ENCODE peak calls at places on chromosomes 16 and 17, in five cellular contexts. One of them, this sample, is unnamed.

GRCh38 chr17:46818319-46818928 is at the start of gene WNT3:
- DNase-seq in ascending aorta: no peak
- DNase-seq in breast epithelium: no peak
- DNase-seq in neural crest cell: no peak
- DNase-seq in A549: no peak
- DNase-seq in this sample: peak

GRCh38 chr16:56360117-56361008 is 65.0 kb downstream of the AMFR start:
- DNase-seq in ascending aorta: no peak
- DNase-seq in A549: no peak
- DNase-seq in breast epithelium: no peak
- DNase-seq in neural crest cell: no peak
- DNase-seq in this sample: no peak

GRCh38 chr17:73292031-73292531 is 19.7 kb downstream of the CDC42EP4 start:
- DNase-seq in breast epithelium: no peak
- DNase-seq in ascending aorta: peak
- DNase-seq in A549: peak
- DNase-seq in neural crest cell: no peak
- DNase-seq in this sample: no peak

GRCh38 chr17:16988749-16989229 is 16.9 kb upstream of the TNFRSF13B start:
- DNase-seq in breast epithelium: peak
- DNase-seq in ascending aorta: no peak
- DNase-seq in A549: no peak
- DNase-seq in neural crest cell: no peak
- DNase-seq in this sample: no peak

GRCh38 chr16:21301168-21301894 is 23.2 kb upstream of the CRYM start:
- DNase-seq in A549: peak
- DNase-seq in neural crest cell: peak
- DNase-seq in ascending aorta: peak
- DNase-seq in breast epithelium: peak
- DNase-seq in this sample: no peak

GRCh38 chr17:77372444-77373297 is 231.9 kb downstream of the SEC14L1 start:
- DNase-seq in A549: no peak
- DNase-seq in neural crest cell: peak
- DNase-seq in ascending aorta: peak
- DNase-seq in breast epithelium: no peak
- DNase-seq in this sample: no peak

GRCh38 chr16:87800497-87800896 is 34.7 kb upstream of the KLHDC4 start:
- DNase-seq in A549: no peak
- DNase-seq in breast epithelium: no peak
- DNase-seq in neural crest cell: no peak
- DNase-seq in ascending aorta: no peak
- DNase-seq in this sample: no peak

GRCh38 chr16:65121870-65122723 is at the start of gene CDH11:
- DNase-seq in ascending aorta: no peak
- DNase-seq in neural crest cell: peak
- DNase-seq in A549: no peak
- DNase-seq in breast epithelium: no peak
- DNase-seq in this sample: no peak

DNA sequence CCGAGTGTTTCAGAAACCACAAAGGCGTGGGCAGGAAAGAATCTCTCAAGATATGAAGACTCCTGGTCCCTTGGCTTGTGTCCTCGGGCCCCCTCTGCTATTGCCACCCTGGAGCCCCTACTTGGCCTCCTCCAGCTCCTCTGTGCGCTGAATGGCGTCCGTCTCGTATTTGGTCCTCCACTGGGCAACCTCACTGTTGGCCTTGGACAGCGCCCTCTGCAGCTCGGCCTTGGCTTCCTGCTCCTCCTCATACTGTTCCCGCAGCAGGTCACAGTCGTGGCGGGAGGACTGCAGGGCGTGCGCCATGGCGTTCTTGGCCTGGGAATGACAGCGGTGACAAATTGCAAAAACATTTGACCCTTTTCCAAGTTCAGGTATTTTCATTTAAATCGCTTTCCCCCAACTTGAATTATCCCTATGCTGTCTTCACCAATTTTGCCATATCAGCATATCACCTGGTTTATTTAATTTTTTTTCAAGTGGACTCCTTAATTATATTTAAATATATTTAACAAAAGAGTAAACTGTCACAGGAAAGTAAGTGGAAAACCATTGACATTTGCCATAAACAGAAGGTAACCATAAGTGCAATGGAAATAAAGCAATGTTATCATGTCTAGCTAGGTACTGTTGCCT is 59.7 kb downstream of the MYH13 start:
- DNase-seq in breast epithelium: no peak
- DNase-seq in neural crest cell: no peak
- DNase-seq in A549: no peak
- DNase-seq in ascending aorta: no peak
- DNase-seq in this sample: no peak
- TF ChIP-seq CTCF in breast epithelium: no peak
- TF ChIP-seq CTCF in neural crest cell: no peak
- TF ChIP-seq CTCF in A549: no peak
- TF ChIP-seq CTCF in ascending aorta: no peak
- TF ChIP-seq CTCF in this sample: no peak

GRCh38 chr17:55053855-55054254 is 85.3 kb downstream of the STXBP4 start:
- DNase-seq in neural crest cell: no peak
- DNase-seq in A549: peak
- DNase-seq in ascending aorta: no peak
- DNase-seq in breast epithelium: no peak
- DNase-seq in this sample: no peak
- TF ChIP-seq CTCF in neural crest cell: peak
- TF ChIP-seq CTCF in A549: peak
- TF ChIP-seq CTCF in ascending aorta: peak
- TF ChIP-seq CTCF in breast epithelium: no peak
- TF ChIP-seq CTCF in this sample: peak

DNA sequence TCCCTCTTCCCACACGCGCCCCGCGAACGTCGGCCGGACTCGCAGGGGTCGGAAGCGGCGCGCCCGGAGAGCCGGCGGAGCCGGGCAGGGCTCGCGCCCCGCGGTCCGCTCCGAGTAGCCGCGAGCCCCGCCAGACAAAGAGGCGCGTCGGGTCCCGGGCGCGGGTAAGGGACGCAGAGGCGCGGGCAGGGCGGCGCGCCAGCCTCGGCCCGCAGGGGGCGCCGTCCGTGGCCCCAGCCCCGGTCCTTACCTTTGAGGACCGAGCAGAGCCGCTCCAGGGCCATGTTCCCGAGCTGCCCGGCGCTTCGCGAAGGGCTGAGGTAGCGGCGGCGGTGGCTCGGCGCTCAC is 442 bp downstream of the NETO2 start:
- DNase-seq in breast epithelium: no peak
- DNase-seq in A549: peak
- DNase-seq in neural crest cell: peak
- DNase-seq in ascending aorta: no peak
- DNase-seq in this sample: peak
- TF ChIP-seq CTCF in breast epithelium: no peak
- TF ChIP-seq CTCF in A549: peak
- TF ChIP-seq CTCF in neural crest cell: peak
- TF ChIP-seq CTCF in ascending aorta: peak
- TF ChIP-seq CTCF in this sample: peak

DNA sequence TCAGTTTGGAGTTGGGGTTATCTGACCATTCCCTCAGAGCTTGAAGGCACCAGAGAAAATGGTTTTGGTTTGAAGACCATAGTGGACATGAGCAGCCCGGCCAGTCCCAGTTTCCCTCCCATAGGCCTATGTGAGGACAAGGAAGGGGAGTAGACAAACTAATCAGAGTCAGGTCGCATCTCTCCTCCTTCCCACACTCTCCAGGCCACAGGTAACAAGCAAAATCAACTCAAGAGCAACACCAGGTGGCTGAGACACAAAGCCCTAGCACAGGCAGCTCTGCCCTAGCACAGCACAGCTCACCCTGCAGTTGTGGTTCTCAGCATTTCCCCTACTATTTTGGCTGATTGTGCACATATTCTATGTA is 7.2 kb downstream of the SUPT4H1 start:
- DNase-seq in A549: no peak
- DNase-seq in neural crest cell: no peak
- DNase-seq in ascending aorta: no peak
- DNase-seq in breast epithelium: no peak
- DNase-seq in this sample: no peak
- TF ChIP-seq CTCF in A549: no peak
- TF ChIP-seq CTCF in neural crest cell: no peak
- TF ChIP-seq CTCF in ascending aorta: no peak
- TF ChIP-seq CTCF in breast epithelium: no peak
- TF ChIP-seq CTCF in this sample: no peak

DNA sequence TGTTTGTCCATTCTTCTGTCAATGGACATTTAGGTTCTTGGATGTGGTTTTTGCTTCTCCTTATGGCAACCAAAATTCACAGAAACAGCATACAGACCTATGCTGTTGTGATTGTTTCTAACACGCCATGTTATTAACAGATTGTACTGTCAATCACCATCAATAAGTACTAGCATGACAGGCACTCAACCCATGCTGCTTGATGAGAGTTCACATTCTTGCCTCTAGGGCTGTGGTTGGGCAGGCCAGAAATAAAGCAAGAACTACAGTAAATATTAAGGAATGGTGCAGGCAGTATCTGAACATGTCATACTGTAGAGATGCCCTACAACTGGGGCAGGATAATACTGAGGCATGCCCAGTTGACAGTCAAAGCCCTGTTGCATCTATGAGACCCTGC is 171.2 kb upstream of the ZFHX3 start:
- DNase-seq in breast epithelium: no peak
- DNase-seq in ascending aorta: no peak
- DNase-seq in neural crest cell: no peak
- DNase-seq in A549: no peak
- DNase-seq in this sample: no peak
- TF ChIP-seq CTCF in breast epithelium: no peak
- TF ChIP-seq CTCF in ascending aorta: no peak
- TF ChIP-seq CTCF in neural crest cell: peak
- TF ChIP-seq CTCF in A549: no peak
- TF ChIP-seq CTCF in this sample: no peak

DNA sequence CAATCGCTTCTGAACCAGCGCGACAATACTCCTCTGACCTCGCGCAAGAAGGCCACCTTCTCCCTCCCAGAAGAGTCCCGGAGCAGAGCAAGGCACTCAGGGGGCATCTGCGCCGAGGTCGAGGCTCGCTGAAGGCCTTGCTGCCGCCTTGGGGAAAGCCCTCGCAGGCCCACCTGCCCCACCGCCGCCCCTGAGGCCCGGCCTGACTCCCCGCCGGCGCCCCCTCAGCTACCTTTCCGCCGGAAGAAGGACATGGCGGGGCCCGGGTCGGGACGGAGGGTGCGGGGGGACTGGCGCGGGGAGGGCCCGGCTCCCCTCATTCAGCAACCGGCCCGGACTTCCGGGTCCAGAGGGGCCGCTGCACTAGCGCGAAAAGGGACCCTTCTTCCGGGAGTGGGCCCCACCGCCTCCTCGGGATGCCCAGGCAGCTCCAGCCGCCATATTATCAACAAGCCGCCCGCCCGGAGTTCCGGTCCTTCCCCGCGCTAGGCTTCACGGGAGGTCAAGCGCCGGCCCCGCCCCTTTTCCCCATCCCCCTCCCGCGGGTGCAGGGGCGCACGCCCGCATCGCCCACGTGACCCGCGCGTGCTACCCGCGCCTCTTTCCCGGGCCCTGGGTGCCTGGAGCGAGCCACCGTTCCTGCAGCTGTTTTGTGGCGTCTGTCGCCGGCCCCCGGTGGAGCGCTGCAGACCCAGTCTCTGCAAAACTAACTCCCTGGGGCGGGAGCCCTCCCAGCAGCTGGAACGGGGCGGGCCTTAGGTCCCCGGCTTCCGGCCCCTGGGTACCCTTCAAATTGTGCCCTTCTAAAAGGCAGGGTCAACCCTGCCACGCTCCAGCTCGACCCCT is at the start of gene AKAP10:
- DNase-seq in neural crest cell: peak
- DNase-seq in breast epithelium: peak
- DNase-seq in ascending aorta: peak
- DNase-seq in A549: peak
- DNase-seq in this sample: peak
- TF ChIP-seq CTCF in neural crest cell: no peak
- TF ChIP-seq CTCF in breast epithelium: no peak
- TF ChIP-seq CTCF in ascending aorta: no peak
- TF ChIP-seq CTCF in A549: no peak
- TF ChIP-seq CTCF in this sample: no peak

GRCh38 chr16:67481561-67482259 is 753 bp upstream of the ATP6V0D1 start:
- DNase-seq in ascending aorta: no peak
- DNase-seq in A549: no peak
- DNase-seq in breast epithelium: no peak
- DNase-seq in neural crest cell: no peak
- DNase-seq in this sample: no peak
- TF ChIP-seq CTCF in ascending aorta: no peak
- TF ChIP-seq CTCF in A549: no peak
- TF ChIP-seq CTCF in breast epithelium: no peak
- TF ChIP-seq CTCF in neural crest cell: no peak
- TF ChIP-seq CTCF in this sample: no peak

DNA sequence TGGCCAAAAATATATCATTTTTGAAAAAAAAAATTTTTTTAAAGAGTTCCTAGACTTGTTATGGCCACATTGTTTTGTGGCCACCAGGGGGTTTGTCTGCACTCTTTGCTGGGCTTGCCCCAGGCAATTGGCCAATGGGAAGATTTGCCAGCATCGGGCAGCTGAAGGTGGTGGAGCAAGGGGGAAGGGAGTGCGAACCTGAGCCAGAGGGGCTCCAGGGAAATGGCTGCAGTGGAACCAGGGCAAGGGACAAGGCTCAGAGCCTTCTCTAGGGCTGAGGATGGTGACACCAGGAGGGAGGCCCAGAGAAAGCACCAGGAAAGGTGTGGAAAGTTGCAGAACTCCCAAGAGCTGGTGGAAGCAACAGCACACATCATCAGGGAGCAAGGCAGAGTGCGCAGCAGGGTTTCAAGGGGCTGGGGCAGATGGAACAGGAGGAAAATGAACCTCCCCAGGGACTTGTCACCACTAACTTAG is 15.5 kb upstream of the CMIP start:
- DNase-seq in ascending aorta: no peak
- DNase-seq in A549: peak
- DNase-seq in breast epithelium: no peak
- DNase-seq in neural crest cell: no peak
- DNase-seq in this sample: no peak
- TF ChIP-seq CTCF in ascending aorta: peak
- TF ChIP-seq CTCF in A549: peak
- TF ChIP-seq CTCF in breast epithelium: no peak
- TF ChIP-seq CTCF in neural crest cell: peak
- TF ChIP-seq CTCF in this sample: peak

GRCh38 chr16:10370096-10370726 is 15.7 kb upstream of the ATF7IP2 start:
- DNase-seq in neural crest cell: no peak
- DNase-seq in A549: no peak
- DNase-seq in breast epithelium: no peak
- DNase-seq in ascending aorta: no peak
- DNase-seq in this sample: no peak

GRCh38 chr16:10367616-10368188 is 18.2 kb upstream of the ATF7IP2 start:
- DNase-seq in breast epithelium: no peak
- DNase-seq in neural crest cell: no peak
- DNase-seq in ascending aorta: no peak
- DNase-seq in A549: no peak
- DNase-seq in this sample: no peak

GRCh38 chr16:10371592-10371991 is 14.3 kb upstream of the ATF7IP2 start:
- DNase-seq in A549: no peak
- DNase-seq in ascending aorta: no peak
- DNase-seq in neural crest cell: no peak
- DNase-seq in breast epithelium: no peak
- DNase-seq in this sample: no peak

GRCh38 chr16:10373556-10373955 is 12.3 kb upstream of the ATF7IP2 start:
- DNase-seq in A549: no peak
- DNase-seq in breast epithelium: no peak
- DNase-seq in neural crest cell: no peak
- DNase-seq in ascending aorta: no peak
- DNase-seq in this sample: no peak

GRCh38 chr16:10368984-10369551 is 16.8 kb upstream of the ATF7IP2 start:
- DNase-seq in A549: peak
- DNase-seq in ascending aorta: no peak
- DNase-seq in breast epithelium: no peak
- DNase-seq in neural crest cell: no peak
- DNase-seq in this sample: no peak
- TF ChIP-seq CTCF in A549: no peak
- TF ChIP-seq CTCF in ascending aorta: no peak
- TF ChIP-seq CTCF in breast epithelium: no peak
- TF ChIP-seq CTCF in neural crest cell: no peak
- TF ChIP-seq CTCF in this sample: no peak

This sample was measured in D721Med.